ENCODE peak calls at places on chromosomes 4 and X, in seven cellular contexts. One of them, this sample, is unnamed.

GRCh38 chrX:21438792-21439191 is 64.6 kb downstream of the CNKSR2 start:
- DNase-seq in coronary artery: no peak
- DNase-seq in astrocyte of the spinal cord: no peak
- DNase-seq in kidney epithelial cell: no peak
- DNase-seq in colonic mucosa: no peak
- DNase-seq in psoas muscle: no peak
- DNase-seq in A549: no peak
- DNase-seq in this sample: peak

GRCh38 chr4:138706206-138706605 is 309.4 kb upstream of the NOCT start:
- DNase-seq in kidney epithelial cell: peak
- DNase-seq in coronary artery: no peak
- DNase-seq in astrocyte of the spinal cord: peak
- DNase-seq in colonic mucosa: no peak
- DNase-seq in A549: no peak
- DNase-seq in psoas muscle: no peak
- DNase-seq in this sample: no peak

GRCh38 chr4:1512738-1513660 is 106.8 kb upstream of the NKX1-1 start:
- DNase-seq in coronary artery: no peak
- DNase-seq in A549: peak
- DNase-seq in kidney epithelial cell: no peak
- DNase-seq in astrocyte of the spinal cord: no peak
- DNase-seq in psoas muscle: peak
- DNase-seq in colonic mucosa: peak
- DNase-seq in this sample: peak

GRCh38 chr4:111269439-111269838 is 646.6 kb upstream of the PITX2 start:
- DNase-seq in astrocyte of the spinal cord: no peak
- DNase-seq in colonic mucosa: no peak
- DNase-seq in kidney epithelial cell: no peak
- DNase-seq in coronary artery: no peak
- DNase-seq in A549: no peak
- DNase-seq in psoas muscle: no peak
- DNase-seq in this sample: no peak

GRCh38 chr4:17814140-17814539 is 3.4 kb downstream of the NCAPG start:
- DNase-seq in astrocyte of the spinal cord: peak
- DNase-seq in colonic mucosa: no peak
- DNase-seq in psoas muscle: no peak
- DNase-seq in A549: no peak
- DNase-seq in coronary artery: no peak
- DNase-seq in kidney epithelial cell: no peak
- DNase-seq in this sample: peak

GRCh38 chrX:36867143-36867542 is 141.0 kb upstream of the FAM47C start:
- DNase-seq in colonic mucosa: no peak
- DNase-seq in psoas muscle: no peak
- DNase-seq in kidney epithelial cell: no peak
- DNase-seq in astrocyte of the spinal cord: peak
- DNase-seq in A549: peak
- DNase-seq in coronary artery: no peak
- DNase-seq in this sample: peak

GRCh38 chrX:34884693-34885277 is 57.8 kb upstream of the FAM47B start:
- DNase-seq in A549: peak
- DNase-seq in coronary artery: no peak
- DNase-seq in psoas muscle: no peak
- DNase-seq in astrocyte of the spinal cord: peak
- DNase-seq in colonic mucosa: no peak
- DNase-seq in kidney epithelial cell: peak
- DNase-seq in this sample: peak

GRCh38 chr4:57424231-57424897 is 314.2 kb upstream of the IGFBP7 start:
- DNase-seq in colonic mucosa: no peak
- DNase-seq in astrocyte of the spinal cord: peak
- DNase-seq in kidney epithelial cell: peak
- DNase-seq in psoas muscle: no peak
- DNase-seq in A549: peak
- DNase-seq in coronary artery: peak
- DNase-seq in this sample: no peak

GRCh38 chr4:151415978-151416377 is 7.0 kb downstream of the FHIP1A start:
- DNase-seq in kidney epithelial cell: no peak
- DNase-seq in coronary artery: no peak
- DNase-seq in psoas muscle: no peak
- DNase-seq in colonic mucosa: no peak
- DNase-seq in astrocyte of the spinal cord: peak
- DNase-seq in A549: no peak
- DNase-seq in this sample: peak

GRCh38 chr4:14749910-14750309 is 252.4 kb upstream of the CPEB2 start:
- DNase-seq in kidney epithelial cell: no peak
- DNase-seq in astrocyte of the spinal cord: peak
- DNase-seq in colonic mucosa: peak
- DNase-seq in psoas muscle: peak
- DNase-seq in coronary artery: no peak
- DNase-seq in A549: peak
- DNase-seq in this sample: peak

GRCh38 chr4:56972389-56972788 is 5.0 kb downstream of the NOA1 start:
- DNase-seq in astrocyte of the spinal cord: no peak
- DNase-seq in psoas muscle: no peak
- DNase-seq in kidney epithelial cell: no peak
- DNase-seq in coronary artery: no peak
- DNase-seq in colonic mucosa: no peak
- DNase-seq in A549: no peak
- DNase-seq in this sample: no peak

GRCh38 chr4:182752158-182752910 is 164.9 kb downstream of the DCTD start:
- DNase-seq in psoas muscle: no peak
- DNase-seq in astrocyte of the spinal cord: peak
- DNase-seq in coronary artery: no peak
- DNase-seq in kidney epithelial cell: peak
- DNase-seq in colonic mucosa: no peak
- DNase-seq in A549: no peak
- DNase-seq in this sample: peak

GRCh38 chrX:120022763-120023162 is 54.7 kb downstream of the RHOXF2B start:
- DNase-seq in kidney epithelial cell: no peak
- DNase-seq in astrocyte of the spinal cord: no peak
- DNase-seq in coronary artery: no peak
- DNase-seq in psoas muscle: no peak
- DNase-seq in A549: no peak
- DNase-seq in colonic mucosa: no peak
- DNase-seq in this sample: no peak

GRCh38 chrX:129798888-129799287 is 19.1 kb downstream of the SASH3 start:
- DNase-seq in kidney epithelial cell: no peak
- DNase-seq in astrocyte of the spinal cord: no peak
- DNase-seq in colonic mucosa: no peak
- DNase-seq in A549: no peak
- DNase-seq in coronary artery: no peak
- DNase-seq in psoas muscle: no peak
- DNase-seq in this sample: no peak

GRCh38 chr4:87839309-87839946 is 6.7 kb downstream of the MEPE start:
- DNase-seq in kidney epithelial cell: no peak
- DNase-seq in colonic mucosa: no peak
- DNase-seq in psoas muscle: peak
- DNase-seq in astrocyte of the spinal cord: peak
- DNase-seq in A549: peak
- DNase-seq in coronary artery: no peak
- DNase-seq in this sample: peak

GRCh38 chr4:188554413-188554812 is 415.2 kb downstream of the TRIML1 start:
- DNase-seq in kidney epithelial cell: no peak
- DNase-seq in astrocyte of the spinal cord: no peak
- DNase-seq in colonic mucosa: no peak
- DNase-seq in coronary artery: no peak
- DNase-seq in psoas muscle: no peak
- DNase-seq in A549: no peak
- DNase-seq in this sample: no peak

GRCh38 chr4:86926428-86927086 is 8.3 kb upstream of the AFF1 start:
- DNase-seq in A549: peak
- DNase-seq in coronary artery: no peak
- DNase-seq in psoas muscle: no peak
- DNase-seq in colonic mucosa: no peak
- DNase-seq in kidney epithelial cell: no peak
- DNase-seq in astrocyte of the spinal cord: no peak
- DNase-seq in this sample: no peak

GRCh38 chr4:86174496-86174895 is 185.4 kb downstream of the MAPK10 start:
- DNase-seq in kidney epithelial cell: no peak
- DNase-seq in colonic mucosa: no peak
- DNase-seq in coronary artery: no peak
- DNase-seq in astrocyte of the spinal cord: no peak
- DNase-seq in A549: no peak
- DNase-seq in psoas muscle: no peak
- DNase-seq in this sample: no peak

GRCh38 chrX:136728393-136728792 is 52.3 kb downstream of the ARHGEF6 start:
- DNase-seq in coronary artery: no peak
- DNase-seq in psoas muscle: no peak
- DNase-seq in kidney epithelial cell: no peak
- DNase-seq in A549: no peak
- DNase-seq in colonic mucosa: no peak
- DNase-seq in astrocyte of the spinal cord: no peak
- DNase-seq in this sample: no peak

GRCh38 chr4:93203708-93204107 is 624.8 kb upstream of the ATOH1 start:
- DNase-seq in kidney epithelial cell: no peak
- DNase-seq in coronary artery: no peak
- DNase-seq in A549: peak
- DNase-seq in colonic mucosa: no peak
- DNase-seq in astrocyte of the spinal cord: no peak
- DNase-seq in psoas muscle: no peak
- DNase-seq in this sample: no peak

GRCh38 chr4:10578027-10578426 is 106.5 kb downstream of the CLNK start:
- DNase-seq in colonic mucosa: no peak
- DNase-seq in kidney epithelial cell: no peak
- DNase-seq in coronary artery: no peak
- DNase-seq in A549: no peak
- DNase-seq in psoas muscle: no peak
- DNase-seq in astrocyte of the spinal cord: no peak
- DNase-seq in this sample: no peak

GRCh38 chr4:105306158-105306781 is 159.6 kb downstream of the TET2 start:
- DNase-seq in astrocyte of the spinal cord: no peak
- DNase-seq in coronary artery: no peak
- DNase-seq in kidney epithelial cell: no peak
- DNase-seq in colonic mucosa: no peak
- DNase-seq in A549: peak
- DNase-seq in psoas muscle: no peak
- DNase-seq in this sample: no peak

DNA sequence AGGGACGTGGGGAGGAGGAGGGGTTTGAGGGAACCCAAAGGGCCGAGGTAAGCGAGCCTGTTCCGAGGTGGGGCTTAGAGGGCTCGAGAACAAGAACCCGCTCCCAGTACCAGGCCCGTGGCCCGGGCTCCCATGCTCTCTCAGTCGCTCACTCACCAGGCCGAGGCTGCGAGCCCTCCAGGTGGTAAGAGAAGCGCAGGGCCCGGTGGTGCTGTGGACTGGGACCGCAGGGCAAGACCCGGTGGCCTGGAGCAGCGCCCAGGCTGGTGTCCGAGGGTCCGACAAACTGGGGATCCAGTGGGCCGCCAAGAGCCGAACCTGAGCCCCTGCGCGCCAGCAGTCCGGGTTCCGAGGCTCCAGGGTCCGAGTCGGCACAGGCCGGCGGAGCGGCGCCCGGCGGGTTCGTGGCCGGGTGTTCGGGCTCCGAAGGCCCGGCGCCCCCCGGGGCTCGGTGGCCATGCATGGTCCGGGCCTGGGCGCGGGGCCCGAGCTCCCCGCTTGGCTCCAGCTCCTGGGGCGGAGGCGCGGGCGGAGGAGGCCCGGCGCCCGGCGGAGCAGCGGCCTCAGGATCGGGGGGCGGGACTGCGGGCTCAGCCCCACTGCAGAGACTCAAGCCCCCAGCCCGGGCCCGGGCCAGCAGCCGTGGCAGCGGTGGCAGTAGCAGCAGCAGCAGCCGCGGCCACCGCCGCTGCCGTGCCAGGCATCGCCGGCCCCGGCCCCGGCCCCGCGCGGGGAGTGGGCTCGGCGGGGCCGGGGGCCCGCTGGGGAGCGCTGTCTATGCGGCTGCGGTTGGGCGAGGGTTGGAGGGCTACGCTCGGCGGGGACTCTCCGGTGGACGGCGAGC is 842 bp downstream of the FGD1 start:
- DNase-seq in psoas muscle: peak
- DNase-seq in astrocyte of the spinal cord: peak
- DNase-seq in coronary artery: no peak
- DNase-seq in colonic mucosa: no peak
- DNase-seq in kidney epithelial cell: no peak
- DNase-seq in A549: peak
- DNase-seq in this sample: peak
- H3K4me3 ChIP-seq in psoas muscle: peak
- H3K4me3 ChIP-seq in astrocyte of the spinal cord: peak
- H3K4me3 ChIP-seq in coronary artery: peak
- H3K4me3 ChIP-seq in colonic mucosa: peak
- H3K4me3 ChIP-seq in kidney epithelial cell: peak
- H3K4me3 ChIP-seq in A549: peak
- H3K4me3 ChIP-seq in this sample: peak

DNA sequence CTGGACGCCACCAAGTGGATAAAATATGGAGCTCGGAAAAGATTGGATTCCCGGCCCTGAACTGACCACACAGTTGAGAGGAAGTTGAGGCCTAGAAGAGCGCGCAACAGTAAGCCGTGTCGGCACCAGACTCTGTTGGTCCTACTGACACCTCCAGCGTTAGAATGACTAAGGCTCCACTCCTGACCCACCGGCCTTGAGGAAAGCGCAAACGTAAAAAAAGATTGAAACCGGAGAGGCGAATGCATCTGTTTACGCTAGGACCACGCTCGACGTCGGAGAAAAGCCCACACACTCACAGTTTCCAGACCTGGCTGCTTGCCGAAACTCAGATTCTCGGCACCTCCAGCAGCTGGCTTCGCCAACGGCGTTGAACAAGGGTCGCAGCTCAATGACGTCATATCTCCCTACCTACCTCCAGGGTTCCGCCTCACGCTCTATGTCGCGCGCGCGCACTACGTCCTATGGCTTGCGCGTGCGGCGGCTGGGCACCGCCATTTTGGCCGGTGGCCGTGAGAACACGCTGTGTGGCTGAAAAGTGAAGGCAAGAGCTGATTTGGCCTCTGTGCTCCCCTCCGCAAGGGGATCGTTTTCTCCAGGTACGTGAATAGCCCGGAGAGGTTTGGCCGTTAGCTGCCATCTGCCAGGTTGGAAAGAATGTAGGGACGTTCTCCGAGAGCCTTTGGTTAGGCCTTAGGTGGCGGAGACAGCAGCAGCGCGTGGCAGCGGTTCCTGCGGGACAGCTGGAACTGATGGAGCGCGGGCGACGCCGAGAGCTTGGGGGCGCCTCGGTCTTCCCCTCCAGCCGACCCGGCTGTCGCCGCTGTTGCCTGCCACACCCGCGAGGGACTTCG is at the start of the genes ABCE1 and ANAPC10:
- DNase-seq in coronary artery: peak
- DNase-seq in A549: peak
- DNase-seq in astrocyte of the spinal cord: peak
- DNase-seq in colonic mucosa: peak
- DNase-seq in kidney epithelial cell: peak
- DNase-seq in psoas muscle: peak
- DNase-seq in this sample: peak
- TF ChIP-seq CTCF in coronary artery: no peak
- TF ChIP-seq CTCF in A549: peak
- TF ChIP-seq CTCF in astrocyte of the spinal cord: peak
- TF ChIP-seq CTCF in colonic mucosa: no peak
- TF ChIP-seq CTCF in kidney epithelial cell: peak
- TF ChIP-seq CTCF in psoas muscle: peak
- TF ChIP-seq CTCF in this sample: peak

GRCh38 chrX:3142259-3143042 is 101.2 kb downstream of the ARSF start:
- DNase-seq in kidney epithelial cell: no peak
- DNase-seq in colonic mucosa: no peak
- DNase-seq in psoas muscle: no peak
- DNase-seq in astrocyte of the spinal cord: no peak
- DNase-seq in A549: peak
- DNase-seq in coronary artery: no peak
- DNase-seq in this sample: no peak
- H3K4me3 ChIP-seq in kidney epithelial cell: no peak
- H3K4me3 ChIP-seq in colonic mucosa: no peak
- H3K4me3 ChIP-seq in psoas muscle: no peak
- H3K4me3 ChIP-seq in astrocyte of the spinal cord: no peak
- H3K4me3 ChIP-seq in A549: no peak
- H3K4me3 ChIP-seq in coronary artery: no peak
- H3K4me3 ChIP-seq in this sample: no peak

GRCh38 chrX:111719426-111720210 is 38.6 kb downstream of the ALG13 start:
- DNase-seq in coronary artery: no peak
- DNase-seq in astrocyte of the spinal cord: peak
- DNase-seq in A549: peak
- DNase-seq in kidney epithelial cell: no peak
- DNase-seq in colonic mucosa: no peak
- DNase-seq in psoas muscle: no peak
- DNase-seq in this sample: peak
- TF ChIP-seq CTCF in coronary artery: no peak
- TF ChIP-seq CTCF in astrocyte of the spinal cord: peak
- TF ChIP-seq CTCF in A549: peak
- TF ChIP-seq CTCF in kidney epithelial cell: peak
- TF ChIP-seq CTCF in colonic mucosa: peak
- TF ChIP-seq CTCF in psoas muscle: peak
- TF ChIP-seq CTCF in this sample: peak